ENCODE peak calls at places on chromosome 13, in six cellular contexts. P, S, I, Q, A and Z are unnamed samples.

GRCh38 chr13:107203146-107203847 is 635.4 kb upstream of the ARGLU1 start:
- DNase-seq in P (no peak), S (peak; percentile 3), I (peak; percentile 63), Q (peak; percentile 60), A (no peak), Z (peak; percentile 65)

GRCh38 chr13:38879278-38879677 is 111.4 kb downstream of the STOML3 start:
- DNase-seq in P (no peak), S (no peak), I (no peak), Q (no peak), A (no peak), Z (no peak)

GRCh38 chr13:111317042-111317550 is 3.3 kb upstream of the TEX29 start:
- DNase-seq in P (no peak), S (no peak), I (no peak), Q (no peak), A (no peak), Z (no peak)

GRCh38 chr13:27905650-27906049 is 14.2 kb upstream of the PDX1 start:
- DNase-seq in P (no peak), S (no peak), I (no peak), Q (no peak), A (no peak), Z (no peak)

GRCh38 chr13:39016087-39016486 is 21.8 kb downstream of the PROSER1 start:
- DNase-seq in P (no peak), S (no peak), I (no peak), Q (no peak), A (no peak), Z (no peak)

GRCh38 chr13:29471551-29471950 is 123.9 kb downstream of the SLC7A1 start:
- DNase-seq in P (no peak), S (peak; percentile 21), I (no peak), Q (no peak), A (no peak), Z (no peak)

GRCh38 chr13:40210865-40211585 is 455.4 kb downstream of the FOXO1 start:
- DNase-seq in P (no peak), S (no peak), I (no peak), Q (no peak), A (no peak), Z (no peak)

GRCh38 chr13:45231722-45232121 is 30.9 kb upstream of the KCTD4 start:
- DNase-seq in P (no peak), S (no peak), I (no peak), Q (no peak), A (no peak), Z (no peak)

GRCh38 chr13:103497404-103497803 is 431.2 kb upstream of the SLC10A2 start:
- DNase-seq in P (no peak), S (no peak), I (no peak), Q (no peak), A (no peak), Z (no peak)

GRCh38 chr13:50914301-50914700 is 4.7 kb downstream of the RNASEH2B start:
- DNase-seq in P (no peak), S (no peak), I (no peak), Q (no peak), A (no peak), Z (no peak)

GRCh38 chr13:98846521-98846920 is 94.0 kb upstream of the SLC15A1 start:
- DNase-seq in P (no peak), S (no peak), I (no peak), Q (no peak), A (no peak), Z (no peak)

GRCh38 chr13:107650081-107650701 is 565.1 kb downstream of the LIG4 start:
- DNase-seq in P (peak; percentile 6), S (peak; percentile 40), I (peak; percentile 16), Q (peak; percentile 85), A (no peak), Z (peak; percentile 67)

GRCh38 chr13:31859546-31859945 is 120.2 kb downstream of the RXFP2 start:
- DNase-seq in P (no peak), S (no peak), I (no peak), Q (no peak), A (no peak), Z (no peak)

GRCh38 chr13:88071371-88071770 is 400.2 kb downstream of the SLITRK5 start:
- DNase-seq in P (no peak), S (no peak), I (no peak), Q (no peak), A (no peak), Z (no peak)

DNA sequence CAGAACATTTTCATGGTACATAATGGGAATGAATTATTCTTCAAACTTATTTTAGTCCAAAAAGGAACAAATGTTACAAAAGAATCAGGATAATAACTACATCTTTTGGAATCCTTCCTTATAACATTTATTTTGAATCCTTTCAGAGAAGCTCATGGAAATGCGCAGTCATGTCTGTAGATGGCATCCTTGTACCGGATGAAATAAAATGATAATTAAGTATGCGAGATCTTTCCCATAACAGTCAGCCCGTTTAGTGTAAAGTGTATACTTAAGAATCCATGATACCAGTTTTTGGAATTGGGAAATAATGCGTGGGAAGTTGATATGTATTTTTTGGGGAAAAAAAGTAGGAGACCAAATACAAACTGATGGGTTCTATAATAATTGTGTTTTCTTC is 418.8 kb downstream of the GPC5 start:
- DNase-seq in P (no peak), S (peak; percentile 38), I (peak; percentile 1), Q (no peak), A (no peak), Z (no peak)
- TF ChIP-seq ZNF274 in P (no peak), S (no peak), I (no peak), Q (no peak), A (no peak), Z (no peak)

GRCh38 chr13:71610876-71611275 is 256.1 kb downstream of the DACH1 start:
- DNase-seq in P (no peak), S (no peak), I (no peak), Q (no peak), A (no peak), Z (no peak)
- H3K4me1 ChIP-seq in P (no peaks in the 10 kb centered on the region), S (no peaks in the 10 kb centered on the region), I (no peaks in the 10 kb centered on the region), Q (no peaks in the 10 kb centered on the region), A (no peaks in the 10 kb centered on the region), Z (no peaks in the 10 kb centered on the region)

DNA sequence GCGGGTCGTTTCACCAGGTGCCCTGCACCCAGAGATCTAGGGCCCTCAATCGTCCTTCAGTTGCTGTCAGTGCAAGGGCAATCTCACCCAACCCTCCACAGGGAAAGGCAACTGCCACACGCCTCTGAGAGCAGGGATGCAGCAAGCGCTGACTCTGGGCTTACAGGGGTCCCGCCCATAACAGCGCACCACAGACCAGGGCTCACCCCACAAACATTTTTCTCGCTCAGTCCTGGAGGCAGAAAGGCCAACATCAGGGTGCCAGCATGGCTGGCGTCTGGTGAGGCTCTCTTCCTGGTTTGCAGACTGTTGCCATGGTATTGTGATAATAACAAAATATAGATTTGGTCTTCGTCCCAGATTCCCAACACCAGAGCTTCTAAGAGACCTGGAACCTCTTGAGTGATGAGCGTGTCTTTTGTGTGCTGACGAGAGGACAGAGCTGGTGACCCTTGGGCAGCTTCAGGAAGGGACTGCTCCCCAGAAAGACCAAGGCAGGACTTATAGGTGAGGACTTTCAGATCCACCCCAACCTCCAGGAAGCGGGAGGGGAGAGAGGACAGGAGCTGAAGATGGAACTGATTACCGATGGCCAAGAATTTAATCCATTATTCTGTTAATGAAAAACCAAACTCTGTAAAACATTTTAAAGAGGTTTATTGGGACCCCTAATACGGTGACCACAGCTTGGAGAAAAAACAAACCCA is 51.3 kb downstream of the C13orf46 start:
- DNase-seq in P (no peak), S (no peak), I (no peak), Q (no peak), A (no peak), Z (no peak)
- TF ChIP-seq ZNF274 in P (no peak), S (no peak), I (no peak), Q (no peak), A (no peak), Z (no peak)

DNA sequence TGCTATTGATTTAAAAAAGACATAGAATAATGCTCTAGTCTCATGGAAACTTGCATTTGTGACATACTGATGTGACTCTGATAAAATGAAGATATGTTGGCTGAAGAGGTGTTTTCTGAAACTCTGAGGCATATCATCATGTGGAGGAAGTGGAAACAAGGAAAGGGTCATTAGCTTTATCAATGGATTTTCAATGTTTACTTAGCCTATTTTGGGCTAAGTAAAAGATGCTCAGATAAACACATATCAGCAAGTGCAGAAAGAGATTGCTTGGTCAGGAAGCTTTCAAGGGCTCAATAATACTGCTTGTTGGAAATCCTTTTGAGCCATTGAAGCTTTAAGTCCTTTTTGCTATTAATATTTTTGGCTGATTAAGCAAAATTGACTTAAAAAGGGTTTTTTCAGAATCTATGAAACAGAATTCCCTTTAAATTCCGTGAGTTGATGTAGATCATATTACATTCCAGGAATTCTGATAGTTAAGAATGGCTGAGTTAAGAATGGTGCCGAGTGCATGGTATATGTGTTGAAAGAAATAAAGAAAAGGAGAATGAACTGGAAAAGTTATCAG is 952.8 kb upstream of the SPRY2 start:
- DNase-seq in P (no peak), S (no peak), I (no peak), Q (no peak), A (no peak), Z (no peak)
- H3K4me1 ChIP-seq in P (no peaks in the 10 kb centered on the region), S (no peaks in the 10 kb centered on the region), I (no peaks in the 10 kb centered on the region), Q (no peaks in the 10 kb centered on the region), A (no peaks in the 10 kb centered on the region), Z (no peaks in the 10 kb centered on the region)